ENCODE peak calls at places on chromosomes 16 and 17, in nine cellular contexts. S, U, W, B, X, Y, D, J and C are unnamed samples.

GRCh38 chr17:50817142-50817751 is 18.1 kb upstream of the WFIKKN2 start:
- DNase-seq in Y (no peak), J (no peak), W (no peak), S (peak; percentile 53), X (peak; percentile 60), D (no peak), B (no peak), U (no peak), C (peak; percentile 57)

GRCh38 chr17:47789611-47790520 is 31.7 kb downstream of the OSBPL7 start:
- DNase-seq in J (no peak), X (peak; percentile 49), S (peak; percentile 55), D (no peak), Y (peak; percentile 38), B (peak; percentile 31), W (no peak), U (peak; percentile 38), C (no peak)

GRCh38 chr17:12463102-12463501 is 202.6 kb upstream of the MYOCD start:
- DNase-seq in J (no peak), Y (peak; percentile 86), D (no peak), B (peak; percentile 15), X (no peak), U (no peak), S (no peak), W (no peak), C (no peak)

GRCh38 chr17:44308320-44308818 is at the start of gene RUNDC3A:
- DNase-seq in W (peak; percentile 80), J (peak; percentile 65), U (peak; percentile 87), X (peak; percentile 82), B (peak; percentile 70), D (peak; percentile 61), Y (peak; percentile 69), S (peak; percentile 95), C (peak; percentile 93)

GRCh38 chr17:74212913-74213791 is at the start of gene TTYH2:
- DNase-seq in J (peak; percentile 89), W (peak; percentile 72), U (peak; percentile 89), Y (peak; percentile 82), D (peak; percentile 69), X (peak; percentile 83), S (peak; percentile 66), B (peak; percentile 88), C (peak; percentile 73)

GRCh38 chr17:19538095-19539039 is 4.7 kb downstream of the SLC47A1 start:
- DNase-seq in S (no peak), U (peak; percentile 81), X (no peak), W (no peak), Y (no peak), D (no peak), J (no peak), B (no peak), C (no peak)

GRCh38 chr16:68246671-68247070 is 1.5 kb downstream of the PLA2G15 start:
- DNase-seq in X (no peak), D (no peak), J (no peak), B (no peak), W (no peak), Y (no peak), S (no peak), U (no peak), C (no peak)

GRCh38 chr16:82627811-82628339 is 1.1 kb downstream of the CDH13 start:
- DNase-seq in X (no peak), B (peak; percentile 51), J (no peak), W (no peak), D (no peak), U (no peak), Y (peak; percentile 26), S (peak; percentile 40), C (no peak)

GRCh38 chr16:79762217-79762616 is 161.7 kb upstream of the MAF start:
- DNase-seq in D (no peak), X (no peak), Y (no peak), J (no peak), S (no peak), B (no peak), U (no peak), W (no peak), C (no peak)

GRCh38 chr17:60066576-60066975 is 12.1 kb downstream of the HEATR6 start:
- DNase-seq in X (no peak), U (no peak), Y (no peak), B (no peak), S (no peak), J (no peak), W (no peak), D (no peak), C (no peak)

GRCh38 chr16:6446370-6446769 is 886.3 kb upstream of the RBFOX1 start:
- DNase-seq in S (no peak), X (no peak), J (no peak), U (no peak), W (no peak), B (no peak), Y (no peak), D (no peak), C (no peak)

GRCh38 chr16:56365552-56365951 is 59.8 kb downstream of the AMFR start:
- DNase-seq in S (no peak), W (no peak), D (no peak), J (no peak), Y (no peak), X (no peak), B (no peak), U (no peak), C (no peak)

GRCh38 chr17:79057727-79058400 is 16.8 kb upstream of the ENGASE start:
- DNase-seq in B (no peak), D (peak; percentile 21), S (no peak), U (no peak), X (no peak), W (no peak), Y (no peak), J (no peak), C (no peak)

GRCh38 chr16:1790611-1791255 is 2.8 kb downstream of the IGFALS start:
- DNase-seq in Y (no peak), U (no peak), X (no peak), B (no peak), J (no peak), S (no peak), W (no peak), D (no peak), C (peak; percentile 12)

GRCh38 chr17:81294512-81295030 is 536 bp downstream of the SLC38A10 start:
- DNase-seq in D (no peak), U (no peak), J (no peak), B (no peak), W (no peak), X (peak; percentile 21), Y (peak; percentile 9), S (no peak), C (no peak)

GRCh38 chr17:30414486-30414885 is 35.8 kb downstream of the CPD start:
- DNase-seq in B (no peak), X (no peak), J (no peak), Y (peak; percentile 19), W (no peak), S (no peak), U (no peak), D (no peak), C (no peak)

GRCh38 chr16:28258571-28258970 is 33.8 kb upstream of the SBK1 start:
- DNase-seq in S (no peak), B (peak; percentile 2), X (no peak), W (no peak), D (no peak), U (no peak), J (no peak), Y (peak; percentile 4), C (no peak)

GRCh38 chr17:71500761-71501555 is 619.9 kb upstream of the SOX9 start:
- DNase-seq in B (no peak), D (no peak), Y (no peak), X (no peak), J (no peak), U (no peak), W (no peak), S (no peak), C (no peak)

GRCh38 chr16:9850716-9851115 is 331.5 kb downstream of the GRIN2A start:
- DNase-seq in J (no peak), S (no peak), U (no peak), Y (no peak), D (no peak), W (no peak), X (no peak), B (no peak), C (no peak)

GRCh38 chr17:72424505-72425117 is 303.8 kb downstream of the SOX9 start:
- DNase-seq in U (no peak), S (no peak), W (no peak), B (no peak), Y (no peak), D (no peak), J (no peak), X (no peak), C (no peak)

GRCh38 chr16:10895053-10895946 is 18.3 kb downstream of the CIITA start:
- DNase-seq in B (peak; percentile 14), J (peak; percentile 5), X (peak; percentile 58), Y (peak; percentile 38), D (no peak), S (peak; percentile 72), W (no peak), U (peak; percentile 48), C (no peak)

GRCh38 chr16:81775570-81775969 is 3.5 kb upstream of the PLCG2 start:
- DNase-seq in U (no peak), Y (no peak), X (no peak), W (no peak), D (no peak), J (no peak), B (no peak), S (no peak), C (no peak)

GRCh38 chr17:77353684-77354419 is 213.1 kb downstream of the SEC14L1 start:
- DNase-seq in D (no peak), U (peak; percentile 9), Y (peak; percentile 53), X (no peak), S (no peak), W (no peak), J (no peak), B (no peak), C (no peak)

GRCh38 chr17:27586203-27586701 is 44.7 kb upstream of the LGALS9 start:
- DNase-seq in S (no peak), D (no peak), Y (peak; percentile 87), U (no peak), W (no peak), B (peak; percentile 78), J (no peak), X (no peak), C (no peak)

GRCh38 chr17:80265205-80266068 is 4.8 kb downstream of the RNF213 start:
- DNase-seq in S (no peak), U (no peak), X (peak; percentile 75), B (no peak), W (no peak), Y (no peak), D (no peak), J (no peak), C (no peak)

GRCh38 chr16:49951568-49952195 is 73.3 kb upstream of the CNEP1R1 start:
- DNase-seq in D (no peak), W (no peak), Y (no peak), B (no peak), J (no peak), U (no peak), S (no peak), X (no peak), C (no peak)

GRCh38 chr17:45427181-45427835 is 5.4 kb downstream of the ARHGAP27 start:
- DNase-seq in X (no peak), J (no peak), D (no peak), S (no peak), U (no peak), B (no peak), W (no peak), Y (no peak), C (no peak)

GRCh38 chr16:51153275-51153991 is 2.4 kb upstream of the SALL1 start:
- DNase-seq in W (no peak), S (peak; percentile 20), J (no peak), Y (no peak), D (no peak), U (no peak), B (peak; percentile 43), X (no peak), C (no peak)